ENCODE peak calls at places on chromosomes 4 and X, in five cellular contexts. U is endodermal cell, D is SK-N-SH, A is lower lobe of right lung, J is body of pancreas. M is an unnamed sample.

GRCh38 chr4:101718810-101719209 is 71.7 kb upstream of the BANK1 start:
- DNase-seq in U (no peak), D (no peak), A (no peak), J (no peak), M (no peak)

GRCh38 chr4:181350578-181351420 is 892.4 kb upstream of the TENM3 start:
- DNase-seq in U (peak; percentile 80), D (no peak), A (no peak), J (no peak), M (no peak)

GRCh38 chr4:187000281-187000680 is 276.6 kb upstream of the FAT1 start:
- DNase-seq in U (no peak), D (no peak), A (no peak), J (no peak), M (no peak)

GRCh38 chr4:115356176-115356575 is 242.8 kb upstream of the NDST4 start:
- DNase-seq in U (no peak), D (no peak), A (no peak), J (no peak), M (no peak)

GRCh38 chr4:151468715-151469696 is 60.0 kb downstream of the FHIP1A start:
- DNase-seq in U (no peak), D (no peak), A (no peak), J (no peak), M (no peak)

GRCh38 chr4:185774815-185775684 is 36.9 kb downstream of the SORBS2 start:
- DNase-seq in U (no peak), D (no peak), A (peak; percentile 51), J (peak; percentile 78), M (no peak)

GRCh38 chrX:74535633-74536141 is 78.7 kb downstream of the RLIM start:
- DNase-seq in U (peak; percentile 75), D (peak; percentile 50), A (peak; percentile 61), J (peak; percentile 70), M (peak; percentile 44)

GRCh38 chrX:69510137-69510715 is 6.1 kb downstream of the NALF2 start:
- DNase-seq in U (peak; percentile 15), D (no peak), A (no peak), J (no peak), M (no peak)

GRCh38 chrX:153565996-153566580 is 32.9 kb downstream of the CCNQ start:
- DNase-seq in U (peak; percentile 66), D (no peak), A (no peak), J (no peak), M (peak; percentile 52)

GRCh38 chr4:144574509-144574908 is 71.4 kb upstream of the HHIP start:
- DNase-seq in U (no peak), D (no peak), A (no peak), J (no peak), M (no peak)

GRCh38 chr4:55445921-55446577 is 50.3 kb downstream of the TMEM165 start:
- DNase-seq in U (no peak), D (no peak), A (no peak), J (no peak), M (no peak)

GRCh38 chrX:134670241-134670811 is 12.1 kb upstream of the PLAC1 start:
- DNase-seq in U (peak; percentile 51), D (no peak), A (peak; percentile 51), J (peak; percentile 61), M (no peak)

GRCh38 chrX:150362599-150363481 is at the start of gene MAMLD1:
- DNase-seq in U (peak; percentile 71), D (peak; percentile 53), A (peak; percentile 76), J (peak; percentile 77), M (peak; percentile 31)

GRCh38 chr4:65635051-65635821 is 35.1 kb downstream of the EPHA5 start:
- DNase-seq in U (no peak), D (no peak), A (no peak), J (no peak), M (no peak)

GRCh38 chr4:99221980-99222379 is 2.9 kb upstream of the ADH6 start:
- DNase-seq in U (no peak), D (no peak), A (no peak), J (no peak), M (no peak)

GRCh38 chr4:180281726-180282125 is 1961.5 kb upstream of the TENM3 start:
- DNase-seq in U (no peak), D (no peak), A (no peak), J (no peak), M (no peak)

GRCh38 chr4:74932832-74933561 is at the start of gene PARM1:
- DNase-seq in U (peak; percentile 97), D (peak; percentile 58), A (peak; percentile 92), J (peak; percentile 93), M (peak; percentile 94)

GRCh38 chr4:109925396-109925795 is 12.7 kb downstream of the EGF start:
- DNase-seq in U (no peak), D (no peak), A (no peak), J (no peak), M (no peak)

GRCh38 chr4:156322592-156322991 is 368.9 kb upstream of the CTSO start:
- DNase-seq in U (no peak), D (no peak), A (no peak), J (no peak), M (no peak)

GRCh38 chrX:97563531-97564133 is 679.9 kb downstream of the RPA4 start:
- DNase-seq in U (no peak), D (no peak), A (peak; percentile 59), J (peak; percentile 28), M (no peak)

GRCh38 chrX:119363391-119363790 is 35.7 kb upstream of the SLC25A43 start:
- DNase-seq in U (no peak), D (no peak), A (no peak), J (no peak), M (no peak)

GRCh38 chrX:40097101-40097491 is 662 bp downstream of the BCOR start:
- DNase-seq in U (no peak), D (peak; percentile 56), A (no peak), J (no peak), M (no peak)

GRCh38 chrX:135437867-135438733 is 16.4 kb downstream of the SMIM10L2A start:
- DNase-seq in U (peak; percentile 79), D (peak; percentile 17), A (no peak), J (no peak), M (no peak)

GRCh38 chr4:140756292-140757219 is at the start of gene TBC1D9:
- DNase-seq in U (peak; percentile 97), D (peak; percentile 81), A (peak; percentile 87), J (peak; percentile 94), M (peak; percentile 95)

DNA sequence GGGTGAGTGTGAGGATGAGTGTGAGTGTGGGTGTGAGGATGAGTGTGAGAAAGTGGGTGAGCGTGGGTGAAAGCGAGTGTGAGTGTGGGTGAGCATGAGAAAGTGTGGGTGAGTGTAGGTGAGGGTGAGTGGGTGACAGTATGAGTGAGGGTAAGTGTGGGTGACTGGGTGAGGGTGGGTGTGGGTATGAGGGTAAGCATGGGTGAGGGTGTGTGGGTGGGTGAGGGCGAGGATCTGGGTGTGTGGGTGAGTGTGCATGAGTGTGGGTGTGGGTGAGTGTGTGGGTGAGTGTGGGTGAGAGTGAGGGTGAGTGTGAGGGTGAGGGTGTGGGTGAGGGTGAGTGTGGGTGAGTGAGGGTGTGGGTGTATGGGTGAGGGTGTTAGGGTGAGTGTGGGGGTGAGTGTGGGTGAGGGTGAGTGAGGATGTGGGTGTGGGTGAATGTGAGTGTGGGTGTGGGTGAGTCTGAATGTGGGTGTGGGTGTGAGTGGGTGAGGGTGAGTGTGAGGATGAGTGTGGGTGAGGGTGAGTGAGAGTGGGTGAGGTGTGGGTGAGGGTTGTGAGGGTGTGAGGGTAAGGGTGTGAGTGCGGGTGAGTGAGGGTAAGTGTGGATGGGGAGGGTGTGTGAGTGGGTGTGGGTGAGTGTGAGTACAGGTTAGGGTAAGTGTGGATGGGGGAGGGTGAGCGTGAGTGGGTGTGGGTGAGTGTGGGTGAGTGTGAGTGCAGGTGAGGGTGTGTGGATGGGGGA is 48.9 kb downstream of the ING2 start:
- DNase-seq in U (peak; percentile 33), D (no peak), A (no peak), J (no peak), M (no peak)
- TF ChIP-seq CTCF in U (no peak), D (no peak), A (no peak), J (no peak), M (no peak)

GRCh38 chr4:62408467-62408866 is 1208.3 kb downstream of the ADGRL3 start:
- DNase-seq in U (no peak), D (peak; percentile 3), A (no peak), J (no peak), M (no peak)
- TF ChIP-seq CTCF in U (peak; percentile 35), D (no peak), A (no peak), J (no peak), M (no peak)

GRCh38 chr4:176377705-176378302 is 58.0 kb downstream of the SPCS3 start:
- DNase-seq in U (no peak), D (peak; percentile 5), A (no peak), J (no peak), M (no peak)
- TF ChIP-seq CTCF in U (peak; percentile 71), D (peak; percentile 77), A (peak; percentile 40), J (no peak), M (peak; percentile 65)

GRCh38 chr4:98113005-98113404 is 30.3 kb downstream of the STPG2 start:
- DNase-seq in U (peak; percentile 63), D (no peak), A (no peak), J (peak; percentile 6), M (peak; percentile 47)
- TF ChIP-seq CTCF in U (peak; percentile 66), D (peak; percentile 37), A (no peak), J (no peak), M (peak; percentile 63)